ENCODE peak calls at places on chromosomes 4 and X, in six cellular contexts. T is testis, P is psoas muscle, R is heart right ventricle, W is neural progenitor cell, A is cardiac muscle cell. Y is an unnamed sample.
A peak's percentile ranks its signal among the peaks of the same experiment; 100 is the strongest.

GRCh38 chr4:28744066-28744465 is 1883.4 kb downstream of the STIM2 start:
- DNase-seq in T (no peak), P (no peak), R (no peak), W (no peak), A (no peak), Y (no peak)

GRCh38 chr4:146333187-146333894 is 119.0 kb downstream of the REELD1 start:
- DNase-seq in T (no peak), P (no peak), R (no peak), W (no peak), A (no peak), Y (no peak)

GRCh38 chr4:89212666-89213381 is 94.8 kb downstream of the GPRIN3 start:
- DNase-seq in T (no peak), P (no peak), R (no peak), W (no peak), A (no peak), Y (no peak)

GRCh38 chr4:164997941-164998340 is 20.5 kb upstream of the TRIM61 start:
- DNase-seq in T (no peak), P (no peak), R (no peak), W (no peak), A (no peak), Y (no peak)

GRCh38 chrX:355329-356050 is 31.2 kb downstream of the PPP2R3B start:
- DNase-seq in T (no peak), P (peak; percentile 14), R (no peak), W (no peak), A (no peak), Y (peak; percentile 51)

GRCh38 chr4:145507636-145508035 is 26.0 kb downstream of the SMAD1 start:
- DNase-seq in T (no peak), P (no peak), R (no peak), W (no peak), A (no peak), Y (no peak)

GRCh38 chr4:71711044-71711984 is 72.6 kb downstream of the GC start:
- DNase-seq in T (no peak), P (no peak), R (no peak), W (no peak), A (no peak), Y (no peak)

GRCh38 chr4:77187231-77187630 is 30.2 kb downstream of the CCNG2 start:
- DNase-seq in T (no peak), P (no peak), R (no peak), W (no peak), A (no peak), Y (no peak)

GRCh38 chr4:153945704-153946103 is 156.8 kb upstream of the SFRP2 start:
- DNase-seq in T (no peak), P (no peak), R (no peak), W (no peak), A (no peak), Y (no peak)

GRCh38 chr4:153947998-153948397 is 159.1 kb upstream of the SFRP2 start:
- DNase-seq in T (no peak), P (no peak), R (no peak), W (no peak), A (no peak), Y (no peak)

GRCh38 chr4:153943738-153944415 is 155.0 kb upstream of the SFRP2 start:
- DNase-seq in T (no peak), P (no peak), R (no peak), W (no peak), A (no peak), Y (no peak)

GRCh38 chr4:153950100-153950979 is 161.5 kb upstream of the SFRP2 start:
- DNase-seq in T (no peak), P (no peak), R (no peak), W (no peak), A (no peak), Y (no peak)

DNA sequence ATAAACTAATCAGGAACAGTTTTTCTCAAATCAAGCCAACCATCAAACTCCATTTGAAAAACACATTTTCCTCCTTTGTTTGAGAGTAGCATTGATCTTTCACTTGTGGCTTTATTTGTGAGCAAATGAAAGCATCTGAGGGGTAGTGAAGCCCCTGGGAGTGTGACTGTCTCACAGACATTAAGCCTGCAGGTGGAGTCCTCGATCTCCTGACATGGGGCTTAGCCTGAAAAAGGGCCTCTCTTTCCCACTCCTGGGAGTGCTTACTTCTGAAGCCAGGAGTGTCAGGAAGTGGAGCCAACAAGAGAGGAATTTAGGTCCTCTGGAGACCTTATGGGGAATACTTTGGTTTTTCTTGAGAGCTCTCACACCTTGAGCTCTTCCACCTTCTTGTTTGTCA is 158.2 kb upstream of the SFRP2 start:
- DNase-seq in T (no peak), P (no peak), R (no peak), W (no peak), A (no peak), Y (no peak)
- TF ChIP-seq CTCF in T (no peak), P (no peak), R (no peak), W (no peak), A (no peak), Y (no peak)

DNA sequence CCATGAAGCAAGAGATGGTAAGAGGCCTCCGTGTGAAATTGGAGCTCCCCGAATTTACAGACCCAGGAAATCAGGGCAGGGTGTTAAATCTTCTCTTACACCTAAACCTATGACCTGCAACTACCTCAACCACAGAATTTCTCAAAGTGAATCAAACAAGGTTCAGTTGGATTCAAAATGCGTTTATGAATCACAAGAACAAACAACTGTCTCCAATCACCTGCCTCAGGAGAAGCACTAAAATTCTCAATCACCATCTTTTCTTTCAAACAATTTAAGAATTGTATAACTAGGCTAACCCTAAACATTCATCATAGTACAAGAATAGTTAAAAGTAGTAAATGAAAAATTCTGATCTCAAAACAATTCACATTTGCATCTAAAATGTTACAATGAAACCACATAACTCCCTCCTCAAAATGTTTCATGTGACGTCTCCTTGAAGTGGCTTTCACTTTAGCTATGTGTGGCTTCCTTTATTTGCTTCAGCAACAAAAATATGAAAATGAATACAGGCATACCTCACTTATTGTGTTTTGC is 19.2 kb downstream of the PPP3CA start:
- DNase-seq in T (no peak), P (no peak), R (no peak), W (no peak), A (no peak), Y (no peak)
- H3K4me1 ChIP-seq in T (peaks cover 5% of the 10 kb centered on the region), P (peaks cover 51% of the 10 kb centered on the region), R (no peaks in the 10 kb centered on the region), W (peaks cover 36% of the 10 kb centered on the region), A (no peaks in the 10 kb centered on the region), Y (peaks cover 17% of the 10 kb centered on the region)

GRCh38 chr4:111641813-111642579 is 503.3 kb upstream of the FAM241A start:
- DNase-seq in T (peak; percentile 74), P (peak; percentile 52), R (no peak), W (peak; percentile 91), A (peak; percentile 91), Y (peak; percentile 50)
- TF ChIP-seq CTCF in T (peak; percentile 46), P (peak; percentile 65), R (peak; percentile 58), W (peak; percentile 99), A (peak; percentile 92), Y (peak; percentile 97)

GRCh38 chr4:110635155-110635479 is 12.2 kb upstream of the PITX2 start:
- DNase-seq in T (no peak), P (no peak), R (no peak), W (no peak), A (no peak), Y (no peak)

GRCh38 chr4:110638347-110638746 is 15.5 kb upstream of the PITX2 start:
- DNase-seq in T (no peak), P (no peak), R (no peak), W (no peak), A (no peak), Y (no peak)

GRCh38 chr4:110637408-110638131 is 14.7 kb upstream of the PITX2 start:
- DNase-seq in T (no peak), P (peak; percentile 51), R (no peak), W (peak; percentile 68), A (no peak), Y (no peak)

GRCh38 chr4:110636231-110636676 is 13.4 kb upstream of the PITX2 start:
- DNase-seq in T (no peak), P (peak; percentile 52), R (no peak), W (peak; percentile 73), A (no peak), Y (no peak)

DNA sequence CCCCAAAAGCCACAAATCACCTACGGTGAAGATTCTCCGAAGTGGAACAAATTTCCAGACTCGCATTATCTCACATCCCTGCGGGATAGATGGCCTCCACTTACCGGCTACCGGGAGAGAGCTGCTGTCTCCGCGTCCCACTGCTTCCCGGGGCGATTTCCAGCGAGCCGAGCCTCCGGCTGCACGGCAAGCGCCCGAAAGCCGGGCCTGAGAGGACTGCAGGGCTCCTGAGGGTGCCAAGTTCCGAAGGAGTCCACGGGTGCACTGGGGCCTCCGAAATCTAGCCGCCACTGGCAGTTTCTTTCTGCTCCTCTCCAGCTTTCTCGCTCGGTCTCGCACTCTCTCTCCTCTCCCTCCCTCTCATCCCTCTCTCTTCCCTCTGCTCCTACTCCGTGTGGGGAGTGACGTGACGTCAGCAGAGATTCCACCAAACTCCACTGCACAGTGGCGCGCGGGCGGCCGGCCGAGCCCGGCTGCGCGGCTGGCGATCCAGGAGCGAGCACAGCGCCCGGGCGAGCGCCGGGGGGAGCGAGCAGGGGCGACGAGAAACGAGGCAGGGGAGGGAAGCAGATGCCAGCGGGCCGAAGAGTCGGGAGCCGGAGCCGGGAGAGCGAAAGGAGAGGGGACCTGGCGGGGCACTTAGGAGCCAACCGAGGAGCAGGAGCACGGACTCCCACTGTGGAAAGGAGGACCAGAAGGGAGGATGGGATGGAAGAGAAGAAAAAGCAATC is 14.0 kb upstream of the PITX2 start:
- DNase-seq in T (no peak), P (peak; percentile 78), R (no peak), W (peak; percentile 85), A (peak; percentile 55), Y (no peak)
- H3K4me1 ChIP-seq in T (peaks cover 4% of the 10 kb centered on the region), P (peaks cover 10% of the 10 kb centered on the region), R (no peaks in the 10 kb centered on the region), W (peaks cover 40% of the 10 kb centered on the region), A (peaks cover 5% of the 10 kb centered on the region), Y (no peaks in the 10 kb centered on the region)

DNA sequence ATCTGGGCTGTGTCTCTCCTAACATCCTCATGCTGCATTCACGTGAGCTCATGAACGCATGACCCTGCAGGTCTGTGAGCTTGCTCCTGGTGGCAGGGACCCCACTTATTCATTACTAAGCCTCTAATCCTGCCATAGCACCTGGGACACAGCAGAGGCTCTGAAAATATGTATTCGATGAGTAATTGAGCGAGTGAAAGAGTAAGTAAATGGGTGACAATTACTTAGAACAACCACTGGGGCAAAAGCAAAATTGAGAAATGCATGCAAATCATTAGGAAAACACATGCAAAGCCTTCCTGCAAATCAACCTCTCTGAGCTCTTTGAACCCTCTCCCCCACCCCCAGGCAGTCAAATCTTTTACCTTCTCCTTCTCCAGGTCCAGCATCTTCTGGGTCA is 23.6 kb upstream of the C4orf50 start:
- DNase-seq in T (no peak), P (no peak), R (no peak), W (no peak), A (no peak), Y (no peak)
- TF ChIP-seq CTCF in T (no peak), P (no peak), R (no peak), W (no peak), A (no peak), Y (no peak)

GRCh38 chr4:80189581-80189955 is 7.7 kb upstream of the PRDM8 start:
- DNase-seq in T (no peak), P (no peak), R (no peak), W (no peak), A (no peak), Y (no peak)
- H3K4me1 ChIP-seq in T (peaks cover 9% of the 10 kb centered on the region), P (peaks cover 13% of the 10 kb centered on the region), R (peaks cover 3% of the 10 kb centered on the region), W (peaks cover 12% of the 10 kb centered on the region), A (peaks cover 6% of the 10 kb centered on the region), Y (peaks cover 3% of the 10 kb centered on the region)

DNA sequence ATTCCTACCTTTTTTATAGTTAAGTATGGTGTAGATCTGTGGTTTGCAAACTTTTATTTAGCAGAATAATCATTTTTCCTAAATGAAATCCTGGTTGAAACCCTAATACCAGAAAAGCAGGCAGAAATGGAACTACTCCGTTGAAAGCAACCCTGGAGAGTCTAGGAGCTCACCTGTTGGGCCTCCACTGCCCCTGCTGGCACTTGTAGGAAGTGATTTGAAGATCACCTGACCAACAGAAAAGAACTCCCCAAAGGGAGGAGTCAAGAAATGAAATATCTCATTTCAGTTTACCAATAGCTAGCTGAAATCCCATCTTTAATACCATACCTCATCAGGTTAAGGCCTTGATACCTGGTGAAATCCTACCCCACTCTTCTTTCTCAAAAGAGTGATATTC is 277.1 kb downstream of the KLHL13 start:
- DNase-seq in T (no peak), P (no peak), R (no peak), W (no peak), A (no peak), Y (no peak)
- TF ChIP-seq CTCF in T (no peak), P (no peak), R (no peak), W (peak; percentile 15), A (no peak), Y (no peak)

Y was measured in RWPE2.